ENCODE peak calls at places on chromosomes 12 and 14, in ten cellular contexts. One of them, this sample, is unnamed.

GRCh38 chr14:96051642-96052540 is 12.7 kb downstream of the C14orf132 start:
- DNase-seq in neural crest cell: no peak
- DNase-seq in activated B cell treated with CpG ODN at 0.5 μM for 24 hours: no peak
- DNase-seq in SK-N-SH: no peak
- DNase-seq in OCI-LY7: peak
- DNase-seq in fibroblast of mammary gland: no peak
- DNase-seq in endothelial cell: no peak
- DNase-seq in AG04450: no peak
- DNase-seq in cardiac muscle cell: no peak
- DNase-seq in thyroid gland: no peak
- DNase-seq in this sample: peak

GRCh38 chr12:93877446-93877845 is 200.3 kb downstream of the CRADD start:
- DNase-seq in AG04450: no peak
- DNase-seq in thyroid gland: peak
- DNase-seq in neural crest cell: no peak
- DNase-seq in fibroblast of mammary gland: no peak
- DNase-seq in SK-N-SH: no peak
- DNase-seq in cardiac muscle cell: no peak
- DNase-seq in OCI-LY7: no peak
- DNase-seq in activated B cell treated with CpG ODN at 0.5 μM for 24 hours: no peak
- DNase-seq in endothelial cell: no peak
- DNase-seq in this sample: no peak

GRCh38 chr14:76710093-76711010 is 50.9 kb upstream of the VASH1 start:
- DNase-seq in SK-N-SH: peak
- DNase-seq in neural crest cell: peak
- DNase-seq in AG04450: peak
- DNase-seq in thyroid gland: peak
- DNase-seq in fibroblast of mammary gland: peak
- DNase-seq in OCI-LY7: peak
- DNase-seq in activated B cell treated with CpG ODN at 0.5 μM for 24 hours: no peak
- DNase-seq in endothelial cell: peak
- DNase-seq in cardiac muscle cell: peak
- DNase-seq in this sample: peak

GRCh38 chr14:48974994-48975393 is 611.2 kb downstream of the RPS29 start:
- DNase-seq in AG04450: no peak
- DNase-seq in activated B cell treated with CpG ODN at 0.5 μM for 24 hours: no peak
- DNase-seq in fibroblast of mammary gland: no peak
- DNase-seq in endothelial cell: no peak
- DNase-seq in neural crest cell: no peak
- DNase-seq in OCI-LY7: peak
- DNase-seq in thyroid gland: no peak
- DNase-seq in cardiac muscle cell: no peak
- DNase-seq in SK-N-SH: no peak
- DNase-seq in this sample: no peak

GRCh38 chr12:75750950-75751349 is 239.5 kb upstream of the KRR1 start:
- DNase-seq in OCI-LY7: no peak
- DNase-seq in thyroid gland: no peak
- DNase-seq in cardiac muscle cell: peak
- DNase-seq in fibroblast of mammary gland: peak
- DNase-seq in activated B cell treated with CpG ODN at 0.5 μM for 24 hours: no peak
- DNase-seq in AG04450: peak
- DNase-seq in SK-N-SH: no peak
- DNase-seq in neural crest cell: no peak
- DNase-seq in endothelial cell: no peak
- DNase-seq in this sample: no peak

GRCh38 chr12:68240079-68240478 is 13.3 kb downstream of the IL22 start:
- DNase-seq in cardiac muscle cell: peak
- DNase-seq in thyroid gland: no peak
- DNase-seq in fibroblast of mammary gland: peak
- DNase-seq in OCI-LY7: no peak
- DNase-seq in neural crest cell: no peak
- DNase-seq in endothelial cell: no peak
- DNase-seq in activated B cell treated with CpG ODN at 0.5 μM for 24 hours: no peak
- DNase-seq in AG04450: no peak
- DNase-seq in SK-N-SH: no peak
- DNase-seq in this sample: no peak

GRCh38 chr14:79011920-79012204 is 841.7 kb downstream of the NRXN3 start:
- DNase-seq in endothelial cell: no peak
- DNase-seq in neural crest cell: no peak
- DNase-seq in SK-N-SH: no peak
- DNase-seq in AG04450: no peak
- DNase-seq in activated B cell treated with CpG ODN at 0.5 μM for 24 hours: no peak
- DNase-seq in thyroid gland: no peak
- DNase-seq in fibroblast of mammary gland: no peak
- DNase-seq in cardiac muscle cell: no peak
- DNase-seq in OCI-LY7: no peak
- DNase-seq in this sample: no peak

GRCh38 chr12:97404093-97404492 is 58.5 kb upstream of the RMST start:
- DNase-seq in activated B cell treated with CpG ODN at 0.5 μM for 24 hours: no peak
- DNase-seq in AG04450: no peak
- DNase-seq in endothelial cell: no peak
- DNase-seq in neural crest cell: no peak
- DNase-seq in OCI-LY7: no peak
- DNase-seq in fibroblast of mammary gland: no peak
- DNase-seq in cardiac muscle cell: no peak
- DNase-seq in thyroid gland: no peak
- DNase-seq in SK-N-SH: no peak
- DNase-seq in this sample: no peak

GRCh38 chr12:54329756-54330155 is 4.8 kb downstream of the COPZ1 start:
- DNase-seq in neural crest cell: no peak
- DNase-seq in endothelial cell: no peak
- DNase-seq in activated B cell treated with CpG ODN at 0.5 μM for 24 hours: no peak
- DNase-seq in fibroblast of mammary gland: no peak
- DNase-seq in cardiac muscle cell: no peak
- DNase-seq in AG04450: no peak
- DNase-seq in thyroid gland: no peak
- DNase-seq in OCI-LY7: no peak
- DNase-seq in SK-N-SH: no peak
- DNase-seq in this sample: no peak

GRCh38 chr12:29907486-29907885 is 123.7 kb upstream of the TMTC1 start:
- DNase-seq in activated B cell treated with CpG ODN at 0.5 μM for 24 hours: no peak
- DNase-seq in cardiac muscle cell: peak
- DNase-seq in fibroblast of mammary gland: peak
- DNase-seq in neural crest cell: no peak
- DNase-seq in endothelial cell: no peak
- DNase-seq in SK-N-SH: no peak
- DNase-seq in AG04450: no peak
- DNase-seq in thyroid gland: no peak
- DNase-seq in OCI-LY7: no peak
- DNase-seq in this sample: no peak

GRCh38 chr12:46523446-46523845 is 150.9 kb upstream of the SLC38A2 start:
- DNase-seq in neural crest cell: no peak
- DNase-seq in activated B cell treated with CpG ODN at 0.5 μM for 24 hours: no peak
- DNase-seq in fibroblast of mammary gland: peak
- DNase-seq in OCI-LY7: no peak
- DNase-seq in AG04450: no peak
- DNase-seq in cardiac muscle cell: no peak
- DNase-seq in thyroid gland: no peak
- DNase-seq in SK-N-SH: no peak
- DNase-seq in endothelial cell: no peak
- DNase-seq in this sample: no peak

GRCh38 chr14:61556455-61556854 is 138.9 kb upstream of the HIF1A start:
- DNase-seq in activated B cell treated with CpG ODN at 0.5 μM for 24 hours: no peak
- DNase-seq in OCI-LY7: no peak
- DNase-seq in SK-N-SH: no peak
- DNase-seq in endothelial cell: no peak
- DNase-seq in thyroid gland: no peak
- DNase-seq in neural crest cell: no peak
- DNase-seq in cardiac muscle cell: no peak
- DNase-seq in fibroblast of mammary gland: no peak
- DNase-seq in AG04450: no peak
- DNase-seq in this sample: no peak
- TF ChIP-seq CTCF in activated B cell treated with CpG ODN at 0.5 μM for 24 hours: no peak
- TF ChIP-seq CTCF in OCI-LY7: no peak
- TF ChIP-seq CTCF in SK-N-SH: no peak
- TF ChIP-seq CTCF in endothelial cell: no peak
- TF ChIP-seq CTCF in thyroid gland: no peak
- TF ChIP-seq CTCF in neural crest cell: no peak
- TF ChIP-seq CTCF in cardiac muscle cell: no peak
- TF ChIP-seq CTCF in fibroblast of mammary gland: no peak
- TF ChIP-seq CTCF in AG04450: no peak
- TF ChIP-seq CTCF in this sample: no peak

DNA sequence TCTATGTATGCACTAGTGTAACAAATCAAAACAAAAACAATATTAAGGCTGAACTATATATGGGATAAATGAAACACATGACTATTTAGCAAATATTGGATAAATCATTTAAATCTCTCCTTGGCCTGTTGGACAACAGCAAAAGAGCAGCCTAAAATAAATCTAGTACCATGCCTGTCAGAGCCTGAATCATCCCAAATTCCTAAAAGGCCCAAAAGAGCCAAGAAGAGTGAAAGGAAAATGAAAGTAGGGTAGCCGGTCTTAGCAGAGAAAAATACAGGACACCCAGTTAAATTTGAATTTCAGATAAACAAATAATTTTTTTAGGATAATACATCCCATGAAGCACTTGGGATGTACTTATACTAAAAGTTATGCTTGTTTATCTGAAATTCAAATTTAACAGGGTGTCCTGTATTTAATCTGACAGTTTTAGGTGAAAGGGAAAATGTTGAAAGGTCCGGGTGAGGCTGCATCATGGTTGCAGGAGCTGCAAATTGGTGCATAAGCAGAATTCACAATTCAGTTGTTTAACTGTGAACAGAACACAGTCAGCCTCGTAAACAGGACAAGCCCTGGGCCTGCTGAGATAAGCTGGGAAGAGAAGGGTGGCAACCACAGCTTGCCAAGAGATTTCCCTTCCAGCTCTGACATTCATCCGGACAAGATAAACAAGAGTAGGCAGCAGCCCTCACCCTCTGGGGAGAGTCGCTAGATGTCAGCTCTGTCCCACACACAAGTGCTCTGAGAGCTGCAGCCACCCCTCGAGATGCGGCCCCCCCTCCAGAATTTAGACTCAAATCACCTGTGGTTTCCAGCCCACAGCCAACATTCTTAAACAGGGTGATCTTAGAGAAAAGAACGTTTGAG is 30.3 kb downstream of the DMAC2L start:
- DNase-seq in activated B cell treated with CpG ODN at 0.5 μM for 24 hours: no peak
- DNase-seq in OCI-LY7: no peak
- DNase-seq in endothelial cell: peak
- DNase-seq in fibroblast of mammary gland: peak
- DNase-seq in cardiac muscle cell: peak
- DNase-seq in neural crest cell: no peak
- DNase-seq in thyroid gland: peak
- DNase-seq in AG04450: no peak
- DNase-seq in SK-N-SH: peak
- DNase-seq in this sample: peak
- TF ChIP-seq CTCF in activated B cell treated with CpG ODN at 0.5 μM for 24 hours: no peak
- TF ChIP-seq CTCF in OCI-LY7: no peak
- TF ChIP-seq CTCF in endothelial cell: no peak
- TF ChIP-seq CTCF in fibroblast of mammary gland: peak
- TF ChIP-seq CTCF in cardiac muscle cell: peak
- TF ChIP-seq CTCF in neural crest cell: no peak
- TF ChIP-seq CTCF in thyroid gland: peak
- TF ChIP-seq CTCF in AG04450: peak
- TF ChIP-seq CTCF in SK-N-SH: peak
- TF ChIP-seq CTCF in this sample: peak

GRCh38 chr12:78571953-78572352 is 292.6 kb upstream of the SYT1 start:
- DNase-seq in thyroid gland: peak
- DNase-seq in cardiac muscle cell: no peak
- DNase-seq in activated B cell treated with CpG ODN at 0.5 μM for 24 hours: no peak
- DNase-seq in SK-N-SH: no peak
- DNase-seq in neural crest cell: no peak
- DNase-seq in fibroblast of mammary gland: no peak
- DNase-seq in AG04450: no peak
- DNase-seq in endothelial cell: no peak
- DNase-seq in OCI-LY7: no peak
- DNase-seq in this sample: no peak
- TF ChIP-seq CTCF in thyroid gland: no peak
- TF ChIP-seq CTCF in cardiac muscle cell: no peak
- TF ChIP-seq CTCF in activated B cell treated with CpG ODN at 0.5 μM for 24 hours: no peak
- TF ChIP-seq CTCF in SK-N-SH: peak
- TF ChIP-seq CTCF in neural crest cell: no peak
- TF ChIP-seq CTCF in fibroblast of mammary gland: no peak
- TF ChIP-seq CTCF in AG04450: no peak
- TF ChIP-seq CTCF in endothelial cell: no peak
- TF ChIP-seq CTCF in OCI-LY7: peak
- TF ChIP-seq CTCF in this sample: no peak

GRCh38 chr14:101591582-101591981 is 30.3 kb downstream of the DIO3 start:
- DNase-seq in neural crest cell: no peak
- DNase-seq in SK-N-SH: no peak
- DNase-seq in thyroid gland: no peak
- DNase-seq in cardiac muscle cell: no peak
- DNase-seq in OCI-LY7: no peak
- DNase-seq in AG04450: no peak
- DNase-seq in activated B cell treated with CpG ODN at 0.5 μM for 24 hours: no peak
- DNase-seq in fibroblast of mammary gland: no peak
- DNase-seq in endothelial cell: no peak
- DNase-seq in this sample: no peak

GRCh38 chr14:101591121-101591520 is 29.8 kb downstream of the DIO3 start:
- DNase-seq in endothelial cell: no peak
- DNase-seq in fibroblast of mammary gland: no peak
- DNase-seq in AG04450: no peak
- DNase-seq in OCI-LY7: no peak
- DNase-seq in thyroid gland: no peak
- DNase-seq in activated B cell treated with CpG ODN at 0.5 μM for 24 hours: no peak
- DNase-seq in cardiac muscle cell: peak
- DNase-seq in neural crest cell: no peak
- DNase-seq in SK-N-SH: peak
- DNase-seq in this sample: no peak

GRCh38 chr14:101595349-101595748 is 34.1 kb downstream of the DIO3 start:
- DNase-seq in OCI-LY7: no peak
- DNase-seq in endothelial cell: no peak
- DNase-seq in cardiac muscle cell: no peak
- DNase-seq in AG04450: no peak
- DNase-seq in thyroid gland: no peak
- DNase-seq in activated B cell treated with CpG ODN at 0.5 μM for 24 hours: no peak
- DNase-seq in fibroblast of mammary gland: no peak
- DNase-seq in neural crest cell: no peak
- DNase-seq in SK-N-SH: no peak
- DNase-seq in this sample: no peak

GRCh38 chr14:101594511-101595148 is 33.3 kb downstream of the DIO3 start:
- DNase-seq in endothelial cell: no peak
- DNase-seq in neural crest cell: no peak
- DNase-seq in thyroid gland: no peak
- DNase-seq in AG04450: no peak
- DNase-seq in activated B cell treated with CpG ODN at 0.5 μM for 24 hours: no peak
- DNase-seq in fibroblast of mammary gland: no peak
- DNase-seq in OCI-LY7: no peak
- DNase-seq in cardiac muscle cell: no peak
- DNase-seq in SK-N-SH: no peak
- DNase-seq in this sample: no peak

DNA sequence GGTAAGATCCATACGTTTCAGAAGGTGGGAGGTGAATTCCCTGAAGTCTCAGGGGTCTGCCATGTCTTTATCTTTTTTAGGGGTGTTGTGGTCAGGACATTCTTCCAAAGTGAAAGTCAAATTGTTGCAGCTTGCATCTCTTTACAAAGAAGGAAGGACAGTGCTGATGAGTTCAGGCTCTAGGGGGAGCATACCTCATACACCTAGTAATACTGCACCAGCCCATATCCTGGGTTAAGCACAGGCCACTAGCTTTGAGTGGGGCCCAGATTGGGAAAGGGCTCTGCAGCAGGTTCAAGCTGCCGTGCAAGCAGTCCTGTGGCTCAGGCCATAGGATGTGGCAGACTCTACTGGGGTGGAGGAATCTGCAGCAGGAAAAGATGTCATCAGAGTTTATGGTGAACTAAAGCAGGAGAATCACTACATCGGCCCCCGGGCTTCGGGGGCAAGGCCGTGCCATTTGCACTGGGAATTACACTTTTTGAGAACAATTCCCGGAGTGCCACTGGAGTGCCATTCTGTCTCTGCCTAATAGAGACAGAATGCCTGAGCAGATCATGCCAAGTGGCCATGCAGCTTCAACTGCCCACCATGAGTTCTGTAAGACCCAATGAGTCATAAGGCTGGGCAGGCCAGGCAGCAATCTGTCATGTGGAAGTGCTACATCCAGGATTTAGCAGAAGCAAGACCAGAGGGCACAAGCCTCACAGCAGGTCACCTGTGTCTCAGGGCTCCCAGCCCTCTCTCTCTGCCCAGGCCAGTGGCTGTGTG is 32.3 kb downstream of the DIO3 start:
- DNase-seq in activated B cell treated with CpG ODN at 0.5 μM for 24 hours: no peak
- DNase-seq in thyroid gland: no peak
- DNase-seq in OCI-LY7: no peak
- DNase-seq in endothelial cell: no peak
- DNase-seq in cardiac muscle cell: no peak
- DNase-seq in neural crest cell: no peak
- DNase-seq in SK-N-SH: no peak
- DNase-seq in AG04450: no peak
- DNase-seq in fibroblast of mammary gland: no peak
- DNase-seq in this sample: no peak
- TF ChIP-seq CTCF in activated B cell treated with CpG ODN at 0.5 μM for 24 hours: no peak
- TF ChIP-seq CTCF in thyroid gland: no peak
- TF ChIP-seq CTCF in OCI-LY7: peak
- TF ChIP-seq CTCF in endothelial cell: no peak
- TF ChIP-seq CTCF in cardiac muscle cell: no peak
- TF ChIP-seq CTCF in neural crest cell: no peak
- TF ChIP-seq CTCF in SK-N-SH: no peak
- TF ChIP-seq CTCF in AG04450: no peak
- TF ChIP-seq CTCF in fibroblast of mammary gland: no peak
- TF ChIP-seq CTCF in this sample: no peak

This sample was measured in GM12865.